ENCODE peak calls at places on chromosomes 4 and X, in six cellular contexts. M is ovary; N is CD8-positive, alpha-beta T cell; H is T-helper 2 cell treated with Interferon-gamma antibody and Interleukin-4, amounts not matched to agents 5 μg/mL and 100 μg/mL, for 36 hours; B is ACHN; X is AG08396. U is an unnamed sample.

GRCh38 chrX:106415276-106415895 is 196.4 kb upstream of the RADX start:
- DNase-seq in N (peak), M (no peak), B (peak), H (no peak), X (peak), U (peak)

GRCh38 chrX:101482296-101482695 is 3.0 kb upstream of the ARMCX4 start:
- DNase-seq in X (no peak), M (no peak), B (no peak), H (no peak), N (no peak), U (no peak)

GRCh38 chrX:12974217-12974796 is 603 bp upstream of the TMSB4X start:
- DNase-seq in H (peak), N (peak), B (peak), M (peak), X (peak), U (no peak)

GRCh38 chr4:126915999-126916625 is 716.6 kb upstream of the INTU start:
- DNase-seq in X (no peak), H (no peak), M (no peak), N (no peak), B (no peak), U (no peak)

GRCh38 chr4:3310301-3311094 is 17.7 kb downstream of the RGS12 start:
- DNase-seq in H (no peak), X (no peak), N (no peak), M (no peak), B (no peak), U (no peak)

GRCh38 chrX:39596437-39596836 is 501.3 kb downstream of the BCOR start:
- DNase-seq in X (no peak), B (no peak), N (no peak), H (no peak), M (no peak), U (no peak)

GRCh38 chr4:151325320-151326246 is at the start of gene SH3D19:
- DNase-seq in B (peak), N (no peak), H (no peak), M (peak), X (peak), U (peak)

GRCh38 chr4:22500128-22500611 is 15.7 kb downstream of the ADGRA3 start:
- DNase-seq in X (no peak), M (no peak), H (no peak), B (no peak), N (no peak), U (no peak)

GRCh38 chr4:107183155-107183774 is 147.2 kb upstream of the DKK2 start:
- DNase-seq in B (peak), N (no peak), H (no peak), M (no peak), X (peak), U (peak)

GRCh38 chr4:80202190-80202711 is 4.9 kb downstream of the PRDM8 start:
- DNase-seq in H (peak), M (peak), N (peak), B (peak), X (peak), U (no peak)

GRCh38 chr4:7842384-7843279 is 97.0 kb downstream of the AFAP1 start:
- DNase-seq in N (no peak), H (no peak), M (peak), B (peak), X (peak), U (peak)

GRCh38 chrX:47578692-47579091 is 3.5 kb upstream of the TIMP1 start:
- DNase-seq in B (no peak), M (no peak), H (no peak), N (no peak), X (no peak), U (no peak)

GRCh38 chrX:45710081-45710801 is 509.6 kb upstream of the DIPK2B start:
- DNase-seq in N (no peak), B (peak), M (no peak), H (peak), X (peak), U (peak)

GRCh38 chrX:45781901-45782553 is 581.4 kb upstream of the DIPK2B start:
- DNase-seq in B (peak), X (peak), H (no peak), N (no peak), M (no peak), U (peak)

GRCh38 chr4:153538408-153539057 is 72.4 kb downstream of the TMEM131L start:
- DNase-seq in H (no peak), N (no peak), B (no peak), X (peak), M (peak), U (no peak)

GRCh38 chr4:140243345-140243753 is 89.4 kb upstream of the MAML3 start:
- DNase-seq in X (no peak), N (peak), M (no peak), B (no peak), H (no peak), U (no peak)

GRCh38 chrX:45479196-45479834 is 278.6 kb upstream of the DIPK2B start:
- DNase-seq in N (no peak), B (peak), M (no peak), H (no peak), X (peak), U (peak)

GRCh38 chr4:152535236-152535902 is 523 bp downstream of the FBXW7 start:
- DNase-seq in X (peak), M (no peak), N (peak), H (no peak), B (no peak), U (no peak)

GRCh38 chr4:189773909-189774308 is 166.8 kb upstream of the FRG1 start:
- DNase-seq in H (no peak), X (no peak), M (no peak), B (no peak), N (no peak), U (peak)

GRCh38 chr4:166675411-166675810 is 558.9 kb downstream of the SPOCK3 start:
- DNase-seq in X (no peak), H (no peak), B (peak), N (no peak), M (no peak), U (no peak)

GRCh38 chr4:55574252-55574651 is 17.8 kb downstream of the PDCL2 start:
- DNase-seq in H (no peak), B (no peak), M (no peak), N (no peak), X (no peak), U (peak)

GRCh38 chrX:10900585-10901289 is 210.4 kb upstream of the HCCS start:
- DNase-seq in X (no peak), H (no peak), N (no peak), B (peak), M (no peak), U (no peak)

GRCh38 chrX:74924449-74925209 is 623 bp downstream of the NEXMIF start:
- DNase-seq in H (peak), N (peak), B (no peak), X (peak), M (peak), U (no peak)

GRCh38 chrX:107729558-107730297 is 45.9 kb downstream of the TSC22D3 start:
- DNase-seq in N (no peak), B (no peak), X (no peak), H (no peak), M (peak), U (no peak)

GRCh38 chrX:155962906-155963305 is 34.6 kb upstream of the IL9R start:
- DNase-seq in H (no peak), B (no peak), N (no peak), M (no peak), X (no peak), U (no peak)

GRCh38 chr4:127236875-127237274 is 395.9 kb upstream of the INTU start:
- DNase-seq in B (no peak), N (no peak), X (peak), H (no peak), M (no peak), U (no peak)

GRCh38 chr4:4384837-4385236 is 2.1 kb upstream of the NSG1 start:
- DNase-seq in M (no peak), X (peak), N (no peak), H (no peak), B (peak), U (no peak)

GRCh38 chr4:164700471-164700870 is 53.5 kb upstream of the SMIM31 start:
- DNase-seq in X (no peak), N (no peak), H (no peak), M (no peak), B (peak), U (peak)

GRCh38 chr4:17066241-17066640 is 167.8 kb upstream of the LDB2 start:
- DNase-seq in X (no peak), H (no peak), M (no peak), N (no peak), B (no peak), U (peak)

GRCh38 chr4:185244763-185245162 is 35.4 kb downstream of the SNX25 start:
- DNase-seq in X (no peak), N (no peak), B (no peak), H (no peak), M (no peak), U (no peak)

GRCh38 chrX:85326234-85327059 is 53.0 kb downstream of the POF1B start:
- DNase-seq in H (no peak), X (no peak), B (no peak), M (peak), N (no peak), U (no peak)

U was measured in RKO.